ENCODE peak calls at places on chromosomes 16 and 17, in eight cellular contexts. W is body of pancreas, M is right atrium auricular region, X is left kidney, J is EH, O is dorsolateral prefrontal cortex, G is nucleus accumbens, C is left cardiac atrium. A is an unnamed sample.

GRCh38 chr16:51553910-51554309 is 402.8 kb upstream of the SALL1 start:
- DNase-seq in W (no peak), O (no peak), M (no peak), C (no peak), J (peak), G (no peak), X (no peak), A (peak)

GRCh38 chr17:42779942-42780815 is at the start of gene WNK4:
- DNase-seq in G (no peak), W (no peak), M (no peak), C (no peak), X (peak), O (no peak), J (peak), A (peak)

GRCh38 chr16:89332248-89333245 is 115.0 kb downstream of the ZNF778 start:
- DNase-seq in G (no peak), C (peak), O (peak), W (no peak), J (no peak), M (no peak), X (no peak), A (no peak)

GRCh38 chr16:83113317-83113716 is 486.5 kb downstream of the CDH13 start:
- DNase-seq in J (peak), M (no peak), O (peak), X (peak), C (no peak), G (peak), W (peak), A (peak)

GRCh38 chr16:83725313-83725712 is 82.5 kb upstream of the HSBP1 start:
- DNase-seq in M (no peak), G (no peak), W (no peak), O (no peak), J (no peak), C (no peak), X (no peak), A (no peak)

GRCh38 chr16:28925386-28926228 is 569 bp upstream of the RABEP2 start:
- DNase-seq in M (peak), J (peak), W (peak), O (no peak), G (no peak), X (peak), C (peak), A (peak)

GRCh38 chr17:1956134-1956533 is 69.0 kb downstream of the RTN4RL1 start:
- DNase-seq in J (no peak), M (no peak), W (no peak), X (no peak), C (no peak), O (no peak), G (no peak), A (no peak)

GRCh38 chr17:35612924-35613521 is 25.9 kb downstream of the AP2B1 start:
- DNase-seq in G (no peak), O (no peak), M (no peak), W (peak), C (peak), J (peak), X (peak), A (peak)

GRCh38 chr17:46159686-46160085 is 33.5 kb downstream of the KANSL1 start:
- DNase-seq in M (no peak), C (no peak), O (no peak), G (no peak), X (no peak), W (no peak), J (peak), A (peak)

GRCh38 chr17:79797492-79798295 is 817 bp upstream of the CBX8 start:
- DNase-seq in C (no peak), W (no peak), J (no peak), G (no peak), O (no peak), M (no peak), X (peak), A (no peak)

GRCh38 chr17:12688382-12688781 is 22.7 kb downstream of the MYOCD start:
- DNase-seq in M (no peak), W (no peak), O (no peak), X (no peak), J (no peak), G (no peak), C (no peak), A (no peak)

GRCh38 chr16:29999605-30000004 is 3.6 kb downstream of the INO80E start:
- DNase-seq in O (no peak), W (no peak), G (no peak), J (no peak), M (no peak), X (no peak), C (no peak), A (no peak)